ENCODE peak calls at places on chromosomes 5 and 9, in eight cellular contexts. Q is tibial artery; V is fibroblast of villous mesenchyme; L is bronchial epithelial cell; R is CD8-positive, alpha-beta memory T cell; D is upper lobe of right lung; F is fibroblast of pulmonary artery; A is A549. I is an unnamed sample.

GRCh38 chr9:18472915-18473314 is 1.0 kb upstream of the ADAMTSL1 start:
- DNase-seq in Q (no peak), V (peak; percentile 58), L (no peak), R (no peak), D (no peak), F (no peak), A (no peak), I (peak; percentile 58)

GRCh38 chr9:20369391-20369790 is 252.9 kb downstream of the MLLT3 start:
- DNase-seq in Q (no peak), V (no peak), L (no peak), R (no peak), D (no peak), F (no peak), A (no peak), I (no peak)

GRCh38 chr9:80175286-80175906 is 603.6 kb downstream of the TLE4 start:
- DNase-seq in Q (no peak), V (peak; percentile 45), L (peak; percentile 41), R (no peak), D (no peak), F (peak; percentile 60), A (peak; percentile 39), I (peak; percentile 48)

GRCh38 chr9:136316271-136316751 is 11.0 kb upstream of the GPSM1 start:
- DNase-seq in Q (no peak), V (no peak), L (no peak), R (peak; percentile 8), D (no peak), F (no peak), A (no peak), I (no peak)

GRCh38 chr5:157236423-157236822 is 29.5 kb upstream of the CYFIP2 start:
- DNase-seq in Q (no peak), V (no peak), L (no peak), R (no peak), D (no peak), F (no peak), A (no peak), I (peak; percentile 43)

GRCh38 chr9:6351757-6352156 is 23.6 kb downstream of the TPD52L3 start:
- DNase-seq in Q (no peak), V (no peak), L (peak; percentile 24), R (no peak), D (no peak), F (no peak), A (no peak), I (no peak)

GRCh38 chr9:15295761-15296405 is 11.1 kb downstream of the TTC39B start:
- DNase-seq in Q (no peak), V (peak; percentile 69), L (peak; percentile 52), R (no peak), D (no peak), F (peak; percentile 72), A (no peak), I (peak; percentile 91)

GRCh38 chr5:180333661-180334060 is 19.5 kb downstream of the GFPT2 start:
- DNase-seq in Q (peak; percentile 44), V (no peak), L (peak; percentile 52), R (no peak), D (no peak), F (peak; percentile 82), A (peak; percentile 81), I (peak; percentile 93)

GRCh38 chr9:102185962-102186361 is 447.5 kb upstream of the GRIN3A start:
- DNase-seq in Q (no peak), V (no peak), L (no peak), R (no peak), D (no peak), F (no peak), A (no peak), I (no peak)

GRCh38 chr5:157459715-157460599 is at the start of gene NIPAL4:
- DNase-seq in Q (no peak), V (peak; percentile 16), L (no peak), R (no peak), D (no peak), F (no peak), A (peak; percentile 41), I (no peak)

GRCh38 chr9:129749575-129749974 is 3.3 kb downstream of the PTGES start:
- DNase-seq in Q (no peak), V (no peak), L (no peak), R (no peak), D (no peak), F (no peak), A (no peak), I (no peak)

GRCh38 chr5:167934561-167934971 is 356.9 kb upstream of the WWC1 start:
- DNase-seq in Q (no peak), V (no peak), L (peak; percentile 69), R (no peak), D (no peak), F (peak; percentile 61), A (no peak), I (peak; percentile 54)

GRCh38 chr9:10059044-10059443 is 553.8 kb downstream of the PTPRD start:
- DNase-seq in Q (no peak), V (peak; percentile 45), L (peak; percentile 98), R (no peak), D (no peak), F (peak; percentile 32), A (peak; percentile 5), I (peak; percentile 74)

GRCh38 chr5:136047858-136048257 is 19.1 kb downstream of the TGFBI start:
- DNase-seq in Q (peak; percentile 60), V (no peak), L (no peak), R (no peak), D (peak; percentile 74), F (no peak), A (no peak), I (no peak)

GRCh38 chr9:86633904-86634303 is 279.7 kb upstream of the TUT7 start:
- DNase-seq in Q (no peak), V (no peak), L (no peak), R (no peak), D (no peak), F (no peak), A (no peak), I (no peak)

GRCh38 chr5:83099445-83099844 is 22.1 kb downstream of the XRCC4 start:
- DNase-seq in Q (no peak), V (no peak), L (no peak), R (no peak), D (no peak), F (no peak), A (no peak), I (no peak)

GRCh38 chr9:26310294-26310693 is 582.3 kb downstream of the CAAP1 start:
- DNase-seq in Q (no peak), V (peak; percentile 33), L (no peak), R (no peak), D (no peak), F (peak; percentile 27), A (no peak), I (peak; percentile 74)

GRCh38 chr9:120998111-120998510 is 52.0 kb downstream of the C5 start:
- DNase-seq in Q (no peak), V (no peak), L (no peak), R (no peak), D (no peak), F (no peak), A (no peak), I (no peak)

GRCh38 chr9:75333624-75334023 is 245.3 kb downstream of the OSTF1 start:
- DNase-seq in Q (no peak), V (no peak), L (no peak), R (no peak), D (no peak), F (no peak), A (no peak), I (no peak)

GRCh38 chr5:34490501-34491250 is 165.5 kb upstream of the RAI14 start:
- DNase-seq in Q (no peak), V (no peak), L (no peak), R (no peak), D (no peak), F (no peak), A (no peak), I (no peak)

GRCh38 chr5:34494111-34494755 is 161.9 kb upstream of the RAI14 start:
- DNase-seq in Q (no peak), V (no peak), L (no peak), R (no peak), D (no peak), F (peak; percentile 62), A (no peak), I (peak; percentile 95)

GRCh38 chr5:34488984-34489383 is 167.1 kb upstream of the RAI14 start:
- DNase-seq in Q (no peak), V (no peak), L (peak; percentile 54), R (no peak), D (no peak), F (no peak), A (no peak), I (no peak)

GRCh38 chr5:34487956-34488355 is 168.2 kb upstream of the RAI14 start:
- DNase-seq in Q (no peak), V (no peak), L (no peak), R (no peak), D (no peak), F (no peak), A (no peak), I (peak; percentile 36)

DNA sequence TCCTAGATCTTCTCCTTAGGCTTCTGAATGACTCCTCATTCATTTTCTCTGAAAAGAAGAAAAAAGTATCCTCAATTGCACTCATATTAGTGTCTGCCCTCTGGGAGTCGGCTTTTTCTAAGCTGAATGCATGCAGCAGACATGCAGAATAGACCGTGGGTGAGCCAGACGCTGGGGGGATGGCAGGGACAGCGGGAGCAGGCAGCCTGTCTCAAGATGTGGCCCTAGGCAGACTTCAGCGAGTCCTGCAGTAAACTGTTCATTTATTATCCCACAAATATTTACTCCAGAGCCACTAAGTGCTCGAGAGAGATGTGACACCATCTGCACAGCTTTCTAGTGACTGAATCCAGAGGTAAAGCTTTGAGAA is 164.9 kb upstream of the RAI14 start:
- DNase-seq in Q (no peak), V (no peak), L (no peak), R (no peak), D (no peak), F (no peak), A (no peak), I (no peak)
- H3K4me3 ChIP-seq in Q (no peak overlapping the region), V (no peak overlapping the region), L (no peak overlapping the region), R (no peak overlapping the region), D (no peak overlapping the region), F (no peak overlapping the region), A (no peak overlapping the region), I (no peak overlapping the region)

GRCh38 chr9:93950619-93951601 is 4.2 kb downstream of the BARX1 start:
- DNase-seq in Q (no peak), V (peak; percentile 32), L (no peak), R (no peak), D (peak; percentile 75), F (no peak), A (no peak), I (no peak)
- H3K4me3 ChIP-seq in Q (peak overlapping the region; percentile 61), V (peak overlapping the region; percentile 57), L (peak overlapping the region; percentile 19), R (peak overlapping the region; percentile 60), D (peak overlapping the region; percentile 52), F (peak overlapping the region; percentile 50), A (no peak overlapping the region), I (peak overlapping the region; percentile 21)

DNA sequence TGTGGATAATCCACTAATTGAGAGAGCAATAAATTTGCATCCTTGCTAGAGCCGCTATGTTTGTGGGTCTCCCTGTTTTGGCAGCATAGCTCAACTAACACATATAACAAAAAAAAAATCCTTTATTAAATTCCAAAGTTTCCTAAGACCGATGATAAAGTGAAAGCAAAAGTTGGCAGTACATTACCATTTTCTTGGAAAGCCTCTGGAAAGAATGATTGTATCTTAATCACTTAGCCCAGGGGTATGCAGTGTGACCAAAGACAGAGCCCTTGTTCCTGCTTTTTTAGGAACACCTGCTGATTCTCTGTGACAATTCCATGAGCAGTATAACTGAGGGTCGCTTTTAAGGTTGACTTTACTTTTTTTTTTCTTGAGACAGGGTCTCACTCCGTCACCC is 5.4 kb upstream of the IL7R start:
- DNase-seq in Q (no peak), V (no peak), L (no peak), R (no peak), D (no peak), F (peak; percentile 28), A (no peak), I (peak; percentile 53)
- H3K4me3 ChIP-seq in Q (peak overlapping the region; percentile 23), V (peak overlapping the region; percentile 19), L (no peak overlapping the region), R (no peak overlapping the region), D (peak overlapping the region; percentile 23), F (no peak overlapping the region), A (no peak overlapping the region), I (peak overlapping the region; percentile 34)

GRCh38 chr9:35488019-35488418 is 1.9 kb upstream of the RUSC2 start:
- DNase-seq in Q (no peak), V (no peak), L (no peak), R (no peak), D (no peak), F (no peak), A (no peak), I (peak; percentile 79)
- H3K4me3 ChIP-seq in Q (no peak overlapping the region), V (no peak overlapping the region), L (no peak overlapping the region), R (no peak overlapping the region), D (no peak overlapping the region), F (no peak overlapping the region), A (no peak overlapping the region), I (no peak overlapping the region)